ENCODE peak calls at places on chromosomes 4 and X, in six cellular contexts. W, I, B, D, L and V are unnamed samples. For H3K36me3, the result is how much of the 10 kb centered on the place peaks cover.

GRCh38 chr4:31175242-31175910 is 455.2 kb downstream of the PCDH7 start:
- DNase-seq in W (no peak), I (no peak), B (no peak), D (no peak), L (no peak), V (peak)

GRCh38 chr4:77235289-77235854 is 78.4 kb downstream of the CCNG2 start:
- DNase-seq in W (no peak), I (no peak), B (no peak), D (no peak), L (no peak), V (no peak)

GRCh38 chr4:162586266-162586665 is 422.5 kb upstream of the FSTL5 start:
- DNase-seq in W (no peak), I (no peak), B (no peak), D (no peak), L (no peak), V (no peak)

GRCh38 chrX:28651186-28651585 is 63.9 kb downstream of the IL1RAPL1 start:
- DNase-seq in W (no peak), I (no peak), B (no peak), D (no peak), L (no peak), V (no peak)

GRCh38 chrX:139044680-139045079 is 333.2 kb upstream of the FGF13 start:
- DNase-seq in W (no peak), I (no peak), B (no peak), D (no peak), L (no peak), V (no peak)

GRCh38 chr4:24991015-24991414 is 39.7 kb downstream of the LGI2 start:
- DNase-seq in W (no peak), I (no peak), B (no peak), D (no peak), L (no peak), V (peak)

GRCh38 chrX:57227691-57228090 is 58.8 kb upstream of the FAAH2 start:
- DNase-seq in W (no peak), I (no peak), B (no peak), D (no peak), L (no peak), V (no peak)

GRCh38 chr4:52657630-52658501 is 1.2 kb downstream of the USP46 start:
- DNase-seq in W (peak), I (peak), B (no peak), D (peak), L (no peak), V (no peak)

GRCh38 chrX:71111141-71111843 is at the start of gene IL2RG:
- DNase-seq in W (no peak), I (no peak), B (no peak), D (no peak), L (no peak), V (no peak)

GRCh38 chrX:68989865-68990606 is 161.2 kb downstream of the EFNB1 start:
- DNase-seq in W (no peak), I (no peak), B (no peak), D (no peak), L (no peak), V (peak)

GRCh38 chr4:6523251-6523650 is 50.8 kb upstream of the PPP2R2C start:
- DNase-seq in W (no peak), I (no peak), B (no peak), D (no peak), L (no peak), V (no peak)

GRCh38 chrX:21932277-21932996 is 8.1 kb upstream of the SMS start:
- DNase-seq in W (peak), I (peak), B (no peak), D (no peak), L (peak), V (peak)

GRCh38 chr4:121711263-121712000 is 14.7 kb upstream of the ANXA5 start:
- DNase-seq in W (peak), I (peak), B (peak), D (peak), L (peak), V (peak)

GRCh38 chr4:48467891-48468290 is 15.3 kb upstream of the SLC10A4 start:
- DNase-seq in W (no peak), I (no peak), B (no peak), D (no peak), L (no peak), V (no peak)

GRCh38 chr4:48461000-48461399 is 22.1 kb upstream of the SLC10A4 start:
- DNase-seq in W (no peak), I (no peak), B (no peak), D (no peak), L (no peak), V (no peak)

GRCh38 chr4:48467442-48467841 is 15.7 kb upstream of the SLC10A4 start:
- DNase-seq in W (no peak), I (no peak), B (no peak), D (no peak), L (no peak), V (no peak)

DNA sequence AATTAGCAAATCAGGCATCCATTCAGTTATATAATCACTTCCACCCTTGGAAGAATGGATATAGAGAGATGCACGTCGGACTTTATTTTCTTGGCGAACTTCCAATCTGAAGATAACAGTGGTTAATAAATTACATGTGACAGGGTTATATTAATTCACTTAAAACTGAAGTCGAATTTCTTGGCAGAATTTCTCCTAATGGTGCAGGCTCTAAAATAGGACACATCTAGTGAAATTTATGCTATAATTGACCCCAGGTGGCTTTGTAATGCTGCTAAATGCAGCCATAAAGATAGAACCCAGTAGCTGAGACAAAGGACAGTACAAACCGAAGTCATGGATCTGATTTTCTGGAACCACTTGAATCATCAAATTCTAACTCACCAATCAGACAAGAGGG is 20.8 kb upstream of the SLC10A4 start:
- DNase-seq in W (no peak), I (no peak), B (no peak), D (no peak), L (no peak), V (no peak)
- TF ChIP-seq CTCF in W (no peak), I (no peak), B (no peak), D (no peak), L (no peak), V (no peak)

GRCh38 chrX:39904816-39905474 is 192.8 kb downstream of the BCOR start:
- DNase-seq in W (no peak), I (no peak), B (no peak), D (no peak), L (no peak), V (no peak)
- H3K27ac ChIP-seq in W (no peak), I (no peak), B (no peak), D (no peak), L (no peak), V (no peak)

DNA sequence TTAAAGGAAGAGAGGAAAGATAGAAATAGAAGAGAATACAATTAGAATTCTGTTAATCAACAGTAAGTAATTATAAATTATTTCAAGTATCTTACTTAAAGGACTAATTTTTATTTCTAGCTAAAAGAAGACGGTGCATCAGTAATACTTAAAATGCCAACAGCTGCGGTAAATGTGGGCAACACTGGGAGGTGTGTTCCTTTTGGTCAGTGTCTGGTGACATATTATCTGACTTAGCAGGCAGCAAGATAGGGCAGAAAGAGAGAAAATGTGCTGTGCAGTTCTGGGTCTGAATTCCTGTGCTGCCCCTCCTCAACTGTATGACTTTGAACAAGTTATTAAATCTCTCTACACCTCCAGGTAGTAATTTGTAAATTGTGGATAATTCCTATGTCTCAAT is 120.6 kb downstream of the ZNF827 start:
- DNase-seq in W (no peak), I (no peak), B (no peak), D (no peak), L (no peak), V (no peak)
- H3K36me3 ChIP-seq in W (under half), I (under half), B (under half), D (under half), L (under half), V (under half)

DNA sequence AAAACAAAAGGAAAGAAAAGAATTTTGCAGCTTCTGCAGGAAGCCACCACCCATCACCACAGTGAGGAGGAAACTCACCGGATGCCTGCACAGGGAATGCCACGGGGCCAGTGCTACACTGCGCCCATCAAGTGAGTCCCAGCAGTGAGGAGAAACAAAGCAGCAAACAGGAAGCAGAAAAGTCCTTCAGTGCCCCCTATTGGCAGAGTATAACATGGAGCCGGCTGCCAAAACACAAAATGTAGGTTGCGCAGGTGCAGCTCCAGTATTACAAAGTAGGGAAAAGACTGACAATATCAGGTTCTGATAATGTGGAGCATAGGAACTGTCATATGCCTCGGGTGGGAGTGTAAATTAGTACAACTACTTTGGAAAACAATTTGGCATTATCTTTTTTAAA is 23.3 kb upstream of the SCML2 start:
- DNase-seq in W (no peak), I (no peak), B (no peak), D (peak), L (no peak), V (no peak)
- TF ChIP-seq CTCF in W (peak), I (no peak), B (peak), D (no peak), L (peak), V (peak)

DNA sequence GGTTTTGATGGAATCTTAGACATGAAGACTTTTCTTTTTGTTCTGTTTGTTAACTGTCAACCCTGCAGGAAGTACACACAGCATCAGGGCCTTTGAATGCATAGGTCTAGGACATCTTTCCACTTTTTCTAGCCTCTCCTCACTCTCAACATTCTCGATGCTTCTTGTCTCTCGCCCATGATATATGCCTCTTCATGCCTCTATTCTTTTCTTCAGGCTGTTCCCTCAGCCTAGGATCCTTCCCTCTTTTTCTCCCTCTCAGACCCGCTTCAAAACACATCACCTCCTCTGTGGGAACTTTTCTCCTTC is 9.6 kb downstream of the PDGFC start:
- DNase-seq in W (no peak), I (no peak), B (no peak), D (no peak), L (no peak), V (no peak)
- H3K27ac ChIP-seq in W (no peak), I (no peak), B (no peak), D (no peak), L (peak), V (no peak)

GRCh38 chr4:141220271-141220654 is 432 bp upstream of the ZNF330 start:
- DNase-seq in W (no peak), I (no peak), B (no peak), D (no peak), L (no peak), V (no peak)

GRCh38 chr4:141220655-141221605 is at the start of gene ZNF330:
- DNase-seq in W (peak), I (peak), B (peak), D (peak), L (peak), V (peak)

GRCh38 chr4:141223418-141223817 is 2.7 kb downstream of the ZNF330 start:
- DNase-seq in W (no peak), I (no peak), B (no peak), D (no peak), L (no peak), V (no peak)
- H3K36me3 ChIP-seq in W (under half), I (under half), B (under half), D (under half), L (under half), V (under half)

GRCh38 chr4:130043796-130044195 is 947.8 kb downstream of the C4orf33 start:
- DNase-seq in W (no peak), I (no peak), B (no peak), D (no peak), L (no peak), V (peak)

GRCh38 chr4:130044788-130045531 is 949.0 kb downstream of the C4orf33 start:
- DNase-seq in W (no peak), I (no peak), B (no peak), D (no peak), L (no peak), V (no peak)
- TF ChIP-seq CTCF in W (no peak), I (no peak), B (no peak), D (no peak), L (no peak), V (no peak)

DNA sequence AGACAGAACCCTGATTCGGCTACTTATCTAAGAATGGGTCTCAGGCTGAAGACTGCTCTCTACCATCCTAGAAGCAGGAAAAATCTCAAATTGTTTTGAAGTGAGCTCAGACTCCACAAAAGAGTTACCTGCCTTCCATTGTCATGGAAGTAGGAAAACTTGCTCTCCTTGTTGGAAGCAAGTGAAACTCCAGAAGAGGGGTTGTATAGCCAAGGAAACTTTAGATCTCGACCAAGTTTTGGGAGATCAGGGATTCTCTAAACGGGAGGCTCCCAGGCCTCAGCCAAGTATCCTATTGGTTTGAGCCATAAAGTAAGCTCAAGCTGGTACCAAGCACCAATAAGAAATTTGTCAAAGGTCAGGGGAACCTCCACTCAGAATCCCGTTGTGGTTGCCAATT is 9.2 kb upstream of the FHDC1 start:
- DNase-seq in W (no peak), I (no peak), B (no peak), D (no peak), L (no peak), V (no peak)
- H3K27ac ChIP-seq in W (no peak), I (no peak), B (no peak), D (no peak), L (no peak), V (no peak)

DNA sequence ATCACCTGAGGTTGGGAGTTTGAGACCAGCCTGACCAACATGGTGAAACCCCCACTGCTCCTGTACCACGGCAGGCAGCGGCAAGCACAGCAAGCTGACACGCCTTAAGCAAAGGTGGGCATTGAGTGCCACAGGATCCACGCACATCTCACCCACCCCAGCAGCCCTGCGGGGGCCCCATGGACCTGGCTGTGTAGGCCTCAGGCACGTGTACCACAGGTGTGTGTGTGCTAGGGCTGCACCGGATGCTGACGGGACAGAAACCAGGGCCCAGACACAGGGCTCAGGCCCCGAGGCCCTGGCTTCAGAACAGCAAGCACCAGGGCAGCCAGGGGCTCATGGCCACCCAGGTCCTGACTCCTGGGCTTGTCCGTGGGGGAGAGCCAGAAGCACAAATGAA is 46.8 kb downstream of the GAK start:
- DNase-seq in W (no peak), I (no peak), B (no peak), D (no peak), L (no peak), V (no peak)
- H3K36me3 ChIP-seq in W (half or more), I (half or more), B (under half), D (under half), L (half or more), V (under half)